ENCODE peak calls at places on chromosomes 1 and 21, in four cellular contexts. Y is GM12878, C is K562, O is HCT116. I is an unnamed sample.

GRCh38 chr1:109723351-109723750 is 11.3 kb downstream of the GSTM5 start:
- DNase-seq in O (no peak), Y (no peak), C (no peak), I (peak)

GRCh38 chr1:172902861-172903381 is 147.8 kb downstream of the TNFSF18 start:
- DNase-seq in Y (no peak), O (no peak), C (no peak), I (no peak)

GRCh38 chr1:148353461-148354283 is 129.4 kb downstream of the PPIAL4G start:
- DNase-seq in C (peak), O (peak), Y (no peak), I (no peak)

GRCh38 chr1:27885620-27886352 is 13.4 kb downstream of the THEMIS2 start:
- DNase-seq in O (no peak), Y (no peak), C (no peak), I (no peak)

GRCh38 chr1:36393686-36394085 is 4.0 kb downstream of the LSM10 start:
- DNase-seq in Y (no peak), O (no peak), C (no peak), I (no peak)

GRCh38 chr1:182650678-182651669 is 33.4 kb downstream of the RGS8 start:
- DNase-seq in C (no peak), O (no peak), Y (no peak), I (no peak)

GRCh38 chr1:203340112-203340804 is 10.7 kb downstream of the FMOD start:
- DNase-seq in Y (no peak), C (peak), O (peak), I (peak)

GRCh38 chr21:45056917-45057560 is 17.3 kb upstream of the ADARB1 start:
- DNase-seq in O (no peak), C (no peak), Y (no peak), I (no peak)

GRCh38 chr1:29029652-29030051 is 94.1 kb downstream of the TMEM200B start:
- DNase-seq in Y (no peak), O (no peak), C (no peak), I (no peak)

GRCh38 chr1:223700388-223700918 is 11.9 kb upstream of the CAPN2 start:
- DNase-seq in Y (no peak), C (no peak), O (peak), I (no peak)

GRCh38 chr1:15848929-15849774 is 1.6 kb downstream of the SPEN start:
- DNase-seq in O (peak), C (peak), Y (no peak), I (peak)

GRCh38 chr1:93322349-93322748 is 23.4 kb upstream of the DR1 start:
- DNase-seq in Y (no peak), O (no peak), C (no peak), I (no peak)

GRCh38 chr1:61388586-61388985 is 306.2 kb downstream of the NFIA start:
- DNase-seq in O (no peak), Y (no peak), C (no peak), I (no peak)

GRCh38 chr1:78340006-78340405 is 150.8 kb upstream of the PTGFR start:
- DNase-seq in O (peak), C (no peak), Y (no peak), I (no peak)

GRCh38 chr1:74971982-74972381 is 162.2 kb upstream of the LHX8 start:
- DNase-seq in C (no peak), Y (no peak), O (no peak), I (no peak)

GRCh38 chr1:229028509-229028908 is 242.4 kb upstream of the RAB4A start:
- DNase-seq in Y (no peak), O (no peak), C (no peak), I (no peak)

GRCh38 chr1:70866522-70867256 is 180.9 kb downstream of the PTGER3 start:
- DNase-seq in C (no peak), O (no peak), Y (no peak), I (no peak)

GRCh38 chr1:70863256-70863655 is 184.4 kb downstream of the PTGER3 start:
- DNase-seq in Y (no peak), O (no peak), C (no peak), I (no peak)

DNA sequence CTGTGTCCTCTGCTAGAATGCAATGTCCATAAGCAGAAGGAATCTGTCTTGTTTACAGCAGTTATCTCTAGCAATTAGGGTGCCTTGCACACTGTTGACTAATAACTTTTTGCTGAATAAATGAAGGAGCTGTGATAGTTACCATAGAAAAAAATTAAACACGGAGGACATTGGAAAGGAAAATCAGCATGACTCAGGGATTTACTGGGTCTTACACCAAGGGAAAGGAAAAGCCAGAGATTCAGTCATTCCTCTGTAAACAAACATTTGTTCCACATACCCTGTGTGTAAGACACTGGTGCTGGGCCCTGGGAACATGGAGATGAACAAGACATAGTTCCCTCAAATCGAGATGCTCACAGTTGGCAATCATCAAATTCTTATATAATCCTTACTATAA is 183.3 kb downstream of the PTGER3 start:
- DNase-seq in Y (no peak), O (no peak), C (no peak), I (no peak)
- TF ChIP-seq JUND in Y (no peak), O (no peak), C (no peak), I (no peak)

GRCh38 chr1:30906631-30907389 is 1.7 kb downstream of the SDC3 start:
- DNase-seq in C (no peak), Y (no peak), O (no peak), I (no peak)

GRCh38 chr1:30907641-30908445 is 715 bp downstream of the SDC3 start:
- DNase-seq in Y (no peak), C (peak), O (no peak), I (no peak)

GRCh38 chr1:30905898-30906620 is 2.5 kb downstream of the SDC3 start:
- DNase-seq in C (no peak), Y (no peak), O (no peak), I (no peak)

GRCh38 chr1:30908446-30908885 is at the start of gene SDC3:
- DNase-seq in C (peak), Y (no peak), O (no peak), I (peak)

GRCh38 chr1:30907390-30907640 is 1.2 kb downstream of the SDC3 start:
- DNase-seq in Y (no peak), O (no peak), C (no peak), I (no peak)
- TF ChIP-seq JUND in Y (no peak), O (no peak), C (no peak), I (no peak)

GRCh38 chr1:65224681-65225091 is 76.7 kb downstream of the AK4 start:
- DNase-seq in C (peak), O (no peak), Y (no peak), I (no peak)

GRCh38 chr1:65216989-65217388 is 69.0 kb downstream of the AK4 start:
- DNase-seq in O (no peak), Y (no peak), C (no peak), I (no peak)

GRCh38 chr1:65225179-65225578 is 77.2 kb downstream of the AK4 start:
- DNase-seq in Y (no peak), O (no peak), C (no peak), I (no peak)

GRCh38 chr1:65221638-65222421 is 73.8 kb downstream of the AK4 start:
- DNase-seq in O (no peak), Y (no peak), C (no peak), I (no peak)
- TF ChIP-seq JUND in O (no peak), Y (no peak), C (no peak), I (no peak)

GRCh38 chr21:23507501-23507900 is 2099.8 kb downstream of the MRPL39 start:
- DNase-seq in Y (no peak), O (no peak), C (no peak), I (no peak)
- TF ChIP-seq JUND in Y (no peak), O (no peak), C (no peak), I (no peak)

I was measured in T47D.